ENCODE peak calls at places on chromosomes 6 and 20, in nine cellular contexts. C, V, J, S, F, L, I, Z and O are unnamed samples.

GRCh38 chr6:5214570-5215052 is 46.1 kb downstream of the LYRM4 start:
- DNase-seq in C (peak), V (peak), J (peak), S (peak), F (no peak), L (no peak), I (peak), Z (no peak), O (no peak)

GRCh38 chr20:57548177-57549058 is 12.5 kb upstream of the PCK1 start:
- DNase-seq in C (no peak), V (no peak), J (no peak), S (no peak), F (peak), L (peak), I (no peak), Z (no peak), O (no peak)

GRCh38 chr20:56091635-56092180 is 86.4 kb upstream of the CBLN4 start:
- DNase-seq in C (no peak), V (no peak), J (no peak), S (peak), F (no peak), L (no peak), I (no peak), Z (no peak), O (no peak)

GRCh38 chr6:155695495-155695894 is 239.9 kb upstream of the NOX3 start:
- DNase-seq in C (no peak), V (no peak), J (no peak), S (no peak), F (no peak), L (no peak), I (no peak), Z (no peak), O (no peak)

GRCh38 chr20:57709823-57710799 is at the start of gene PMEPA1:
- DNase-seq in C (peak), V (peak), J (peak), S (peak), F (peak), L (peak), I (peak), Z (peak), O (peak)

GRCh38 chr6:106184629-106185028 is 98.5 kb downstream of the PRDM1 start:
- DNase-seq in C (no peak), V (no peak), J (no peak), S (no peak), F (no peak), L (no peak), I (no peak), Z (no peak), O (no peak)

GRCh38 chr20:24670341-24670821 is 201.0 kb downstream of the SYNDIG1 start:
- DNase-seq in C (no peak), V (no peak), J (no peak), S (no peak), F (no peak), L (no peak), I (no peak), Z (no peak), O (peak)

GRCh38 chr6:143270026-143270425 is 180.5 kb downstream of the ADAT2 start:
- DNase-seq in C (no peak), V (no peak), J (no peak), S (peak), F (no peak), L (no peak), I (no peak), Z (no peak), O (peak)

GRCh38 chr20:20452254-20452676 is 84.4 kb downstream of the INSM1 start:
- DNase-seq in C (peak), V (peak), J (peak), S (no peak), F (no peak), L (no peak), I (peak), Z (peak), O (peak)

GRCh38 chr6:27591660-27592059 is 118.8 kb upstream of the ZNF184 start:
- DNase-seq in C (no peak), V (peak), J (no peak), S (peak), F (no peak), L (peak), I (no peak), Z (no peak), O (peak)

GRCh38 chr20:17759449-17759848 is 59.7 kb downstream of the BANF2 start:
- DNase-seq in C (no peak), V (no peak), J (no peak), S (no peak), F (peak), L (no peak), I (no peak), Z (no peak), O (no peak)

GRCh38 chr6:90610671-90611542 is 24.0 kb upstream of the MAP3K7 start:
- DNase-seq in C (peak), V (peak), J (peak), S (peak), F (no peak), L (no peak), I (no peak), Z (no peak), O (peak)

GRCh38 chr6:47655719-47656595 is 42.4 kb upstream of the ADGRF4 start:
- DNase-seq in C (peak), V (no peak), J (peak), S (peak), F (peak), L (no peak), I (peak), Z (peak), O (peak)